ENCODE peak calls at places on chromosomes 12 and 14, in eight cellular contexts. Y is activated CD4-positive, alpha-beta T cell treated with anti-CD3 and anti-CD28 coated beads, Interleukin-2, amount 50 U/mL, for 4 hours; K is T-helper 9 cell; C is GM04504; G is RCC 7860; E is WTC11; P is Peyer's patch; O is SJSA1. M is an unnamed sample.

GRCh38 chr14:68695326-68695768 is 97.5 kb downstream of the ZFP36L1 start:
- DNase-seq in E (no peak), Y (no peak), K (no peak), O (peak), P (peak), C (peak), G (peak), M (no peak)

GRCh38 chr14:21642683-21643082 is 7.9 kb upstream of the OR10G2 start:
- DNase-seq in O (no peak), C (no peak), G (no peak), K (no peak), Y (no peak), P (no peak), E (no peak), M (no peak)

GRCh38 chr14:86766469-86766868 is 1226.5 kb downstream of the GALC start:
- DNase-seq in Y (no peak), P (no peak), C (no peak), K (no peak), G (no peak), O (no peak), E (no peak), M (no peak)

GRCh38 chr12:29116414-29116813 is 32.7 kb upstream of the FAR2 start:
- DNase-seq in O (no peak), C (no peak), G (no peak), K (no peak), E (no peak), Y (no peak), P (no peak), M (no peak)

GRCh38 chr12:2877959-2878732 is 1.1 kb downstream of the RHNO1 start:
- DNase-seq in Y (no peak), E (no peak), K (no peak), P (no peak), C (no peak), O (no peak), G (peak), M (no peak)

GRCh38 chr12:126107659-126108058 is 1042.4 kb downstream of the AACS start:
- DNase-seq in K (no peak), C (no peak), O (no peak), E (no peak), G (no peak), P (no peak), Y (no peak), M (no peak)

GRCh38 chr12:124720687-124721500 is 142.8 kb downstream of the SCARB1 start:
- DNase-seq in Y (no peak), K (no peak), E (no peak), O (peak), P (no peak), C (peak), G (peak), M (no peak)

GRCh38 chr12:122423258-122424165 is 1.0 kb upstream of the CLIP1 start:
- DNase-seq in G (peak), K (no peak), Y (no peak), C (no peak), O (peak), P (peak), E (peak), M (no peak)

GRCh38 chr12:5808956-5809355 is 136.1 kb downstream of the ANO2 start:
- DNase-seq in E (no peak), K (no peak), P (no peak), O (peak), Y (no peak), G (peak), C (peak), M (no peak)

GRCh38 chr12:52442600-52443061 is 8.5 kb upstream of the KRT75 start:
- DNase-seq in G (peak), E (peak), O (peak), C (peak), P (no peak), Y (no peak), K (no peak), M (no peak)

GRCh38 chr12:123160801-123161487 is 10.1 kb upstream of the PITPNM2 start:
- DNase-seq in P (no peak), C (no peak), Y (no peak), G (peak), E (no peak), K (no peak), O (no peak), M (no peak)

GRCh38 chr14:104830781-104831180 is 29.9 kb downstream of the ZBTB42 start:
- DNase-seq in G (no peak), C (no peak), K (no peak), P (no peak), Y (no peak), O (no peak), E (no peak), M (no peak)

GRCh38 chr12:120067084-120067869 is 49.3 kb downstream of the RAB35 start:
- DNase-seq in E (no peak), O (no peak), K (no peak), P (no peak), C (no peak), Y (no peak), G (no peak), M (no peak)

GRCh38 chr12:2963760-2964292 is 4.6 kb downstream of the TEAD4 start:
- DNase-seq in E (peak), P (no peak), G (no peak), K (no peak), O (peak), Y (no peak), C (no peak), M (no peak)

GRCh38 chr14:77822307-77822706 is 22.4 kb downstream of the ADCK1 start:
- DNase-seq in G (no peak), O (no peak), E (no peak), P (no peak), C (no peak), Y (no peak), K (no peak), M (no peak)

GRCh38 chr14:96390965-96391292 is 999 bp upstream of the AK7 start:
- DNase-seq in Y (no peak), O (no peak), C (no peak), K (no peak), G (no peak), E (no peak), P (no peak), M (no peak)

GRCh38 chr14:35044939-35045797 is 904 bp upstream of the FAM177A1 start:
- DNase-seq in K (no peak), P (no peak), C (no peak), E (no peak), O (no peak), Y (no peak), G (no peak), M (no peak)

GRCh38 chr12:63021126-63021525 is 86.2 kb upstream of the PPM1H start:
- DNase-seq in E (no peak), P (no peak), O (no peak), K (no peak), Y (no peak), C (no peak), G (no peak), M (no peak)

GRCh38 chr14:75597149-75597548 is 18.7 kb downstream of the FLVCR2 start:
- DNase-seq in K (no peak), E (no peak), Y (no peak), O (no peak), P (no peak), G (no peak), C (no peak), M (no peak)

GRCh38 chr14:72907327-72907826 is 13.5 kb upstream of the DPF3 start:
- DNase-seq in E (no peak), G (no peak), Y (no peak), O (no peak), P (no peak), C (no peak), K (no peak), M (no peak)

GRCh38 chr12:89825591-89826449 is 117.2 kb upstream of the ATP2B1 start:
- DNase-seq in G (peak), K (no peak), P (no peak), E (no peak), C (no peak), O (peak), Y (no peak), M (no peak)

GRCh38 chr12:106098691-106099200 is 40.0 kb downstream of the NUAK1 start:
- DNase-seq in Y (no peak), P (no peak), K (no peak), G (no peak), E (no peak), O (no peak), C (no peak), M (no peak)

GRCh38 chr14:61329478-61330051 is 8.2 kb downstream of the PRKCH start:
- DNase-seq in C (no peak), O (no peak), K (no peak), P (no peak), Y (no peak), G (no peak), E (no peak), M (no peak)

GRCh38 chr14:36751116-36751515 is 89.5 kb downstream of the PAX9 start:
- DNase-seq in K (no peak), P (no peak), E (no peak), G (no peak), O (no peak), C (no peak), Y (no peak), M (no peak)

GRCh38 chr14:34682787-34683321 is 31.5 kb downstream of the CFL2 start:
- DNase-seq in O (no peak), C (no peak), Y (peak), K (no peak), P (no peak), E (no peak), G (no peak), M (no peak)

GRCh38 chr12:32488132-32488531 is 88.8 kb downstream of the FGD4 start:
- DNase-seq in Y (no peak), P (no peak), E (no peak), K (no peak), O (no peak), G (no peak), C (no peak), M (no peak)

GRCh38 chr14:35883677-35884293 is 57.6 kb downstream of the BRMS1L start:
- DNase-seq in O (peak), P (no peak), E (no peak), G (no peak), C (no peak), Y (no peak), K (no peak), M (no peak)

GRCh38 chr14:51432302-51432948 is 192.4 kb downstream of the TMX1 start:
- DNase-seq in E (no peak), C (no peak), G (no peak), K (no peak), Y (no peak), P (no peak), O (no peak), M (no peak)

M was measured in central memory CD8-positive, alpha-beta T cell.